ENCODE peak calls at places on chromosome 3, in four cellular contexts. M is ELR, W is non-pigmented ciliary epithelial cell, X is upper lobe of right lung. T is an unnamed sample.

GRCh38 chr3:30913176-30913575 is 18.7 kb upstream of the GADL1 start:
- DNase-seq in M (peak; percentile 17), X (no peak), W (no peak), T (no peak)

GRCh38 chr3:10526366-10526765 is 21.0 kb upstream of the ATP2B2 start:
- DNase-seq in M (no peak), X (peak; percentile 44), W (no peak), T (no peak)

GRCh38 chr3:55185380-55185779 is 257.5 kb upstream of the LRTM1 start:
- DNase-seq in W (no peak), M (peak; percentile 90), X (no peak), T (no peak)

GRCh38 chr3:6807967-6808588 is 52.8 kb upstream of the GRM7 start:
- DNase-seq in X (no peak), W (peak; percentile 17), M (peak; percentile 1), T (no peak)

GRCh38 chr3:57163751-57164150 is 1.4 kb downstream of the IL17RD start:
- DNase-seq in X (no peak), M (peak; percentile 13), W (no peak), T (no peak)

GRCh38 chr3:16841906-16842709 is 42.6 kb upstream of the PLCL2 start:
- DNase-seq in W (no peak), X (peak; percentile 68), M (no peak), T (no peak)

GRCh38 chr3:5520237-5520636 is 332.7 kb downstream of the EDEM1 start:
- DNase-seq in X (no peak), W (no peak), M (no peak), T (no peak)

GRCh38 chr3:169618894-169619792 is 44.4 kb downstream of the MECOM start:
- DNase-seq in X (no peak), M (no peak), W (no peak), T (no peak)

GRCh38 chr3:42526616-42527367 is 24.3 kb downstream of the VIPR1 start:
- DNase-seq in X (no peak), W (no peak), M (no peak), T (no peak)

GRCh38 chr3:23923786-23924185 is 6.9 kb downstream of the RPL15 start:
- DNase-seq in M (no peak), W (no peak), X (no peak), T (no peak)

GRCh38 chr3:123405021-123405420 is 43.9 kb downstream of the ADCY5 start:
- DNase-seq in X (no peak), M (no peak), W (no peak), T (no peak)

GRCh38 chr3:177345049-177345972 is 148.0 kb upstream of the TBL1XR1 start:
- DNase-seq in X (peak; percentile 82), W (peak; percentile 94), M (peak; percentile 97), T (no peak)

GRCh38 chr3:68876112-68876713 is 56.1 kb downstream of the TAFA4 start:
- DNase-seq in X (no peak), M (peak; percentile 68), W (peak; percentile 65), T (no peak)

GRCh38 chr3:160400048-160400630 is 689 bp downstream of the SMC4 start:
- DNase-seq in M (peak; percentile 43), X (peak; percentile 78), W (no peak), T (peak; percentile 30)

GRCh38 chr3:160099855-160100254 is 111.2 kb downstream of the IL12A start:
- DNase-seq in W (no peak), M (no peak), X (no peak), T (no peak)

GRCh38 chr3:51681453-51681852 is 10.4 kb downstream of the TEX264 start:
- DNase-seq in W (no peak), X (peak; percentile 77), M (peak; percentile 47), T (no peak)

GRCh38 chr3:149464706-149465328 is 9.7 kb upstream of the TM4SF4 start:
- DNase-seq in M (no peak), X (no peak), W (no peak), T (no peak)

GRCh38 chr3:125125822-125126245 is 70.0 kb upstream of the HEG1 start:
- DNase-seq in M (peak; percentile 91), W (peak; percentile 89), X (no peak), T (no peak)

GRCh38 chr3:190076601-190077444 is 43.9 kb downstream of the P3H2 start:
- DNase-seq in W (peak; percentile 99), X (no peak), M (peak; percentile 98), T (no peak)

GRCh38 chr3:88986834-88987233 is 120.6 kb upstream of the EPHA3 start:
- DNase-seq in X (no peak), W (peak; percentile 41), M (peak; percentile 85), T (no peak)

GRCh38 chr3:35651888-35652287 is 12.6 kb downstream of the ARPP21 start:
- DNase-seq in X (no peak), M (no peak), W (peak; percentile 53), T (no peak)